ENCODE peak calls at places on chromosomes 13 and 19, in seven cellular contexts. P is H1, H is breast epithelium, F is ovary, S is prostate gland, D is mucosa of descending colon, T is tibial artery. Y is an unnamed sample.
A peak's percentile ranks its signal among the peaks of the same experiment; 100 is the strongest.

GRCh38 chr19:19420570-19421301 is 15.3 kb downstream of the GATAD2A start:
- DNase-seq in P (no peak), H (no peak), F (no peak), S (peak; percentile 40), D (no peak), T (no peak), Y (no peak)

GRCh38 chr13:76848596-76848995 is 37.6 kb downstream of the KCTD12 start:
- DNase-seq in P (no peak), H (no peak), F (no peak), S (no peak), D (no peak), T (peak; percentile 67), Y (no peak)

GRCh38 chr13:20415694-20416107 is 110.0 kb downstream of the CRYL1 start:
- DNase-seq in P (no peak), H (no peak), F (no peak), S (no peak), D (no peak), T (no peak), Y (no peak)

GRCh38 chr19:4624301-4624700 is 15.0 kb upstream of the TNFAIP8L1 start:
- DNase-seq in P (no peak), H (no peak), F (no peak), S (no peak), D (no peak), T (no peak), Y (no peak)

GRCh38 chr19:16441661-16442071 is 30.1 kb downstream of the EPS15L1 start:
- DNase-seq in P (peak; percentile 78), H (no peak), F (no peak), S (no peak), D (peak; percentile 34), T (no peak), Y (no peak)

GRCh38 chr13:101916108-101916757 is 463.8 kb downstream of the ITGBL1 start:
- DNase-seq in P (peak; percentile 80), H (no peak), F (no peak), S (no peak), D (no peak), T (no peak), Y (peak; percentile 66)

GRCh38 chr19:18789883-18790565 is 1.1 kb downstream of the COMP start:
- DNase-seq in P (peak; percentile 82), H (no peak), F (no peak), S (no peak), D (no peak), T (peak; percentile 88), Y (no peak)

GRCh38 chr19:5775668-5776309 is 8.8 kb downstream of the PRR22 start:
- DNase-seq in P (no peak), H (no peak), F (no peak), S (no peak), D (no peak), T (no peak), Y (no peak)

GRCh38 chr19:18650468-18651001 is 13.7 kb downstream of the KLHL26 start:
- DNase-seq in P (no peak), H (no peak), F (peak; percentile 78), S (no peak), D (peak; percentile 25), T (peak; percentile 99), Y (no peak)

GRCh38 chr13:102227696-102228095 is 174.2 kb downstream of the FGF14 start:
- DNase-seq in P (no peak), H (no peak), F (no peak), S (no peak), D (no peak), T (no peak), Y (no peak)

GRCh38 chr19:6058411-6059201 is 51.7 kb downstream of the RFX2 start:
- DNase-seq in P (no peak), H (peak; percentile 36), F (no peak), S (no peak), D (no peak), T (peak; percentile 60), Y (no peak)

GRCh38 chr19:33302175-33302973 is at the start of gene CEBPA:
- DNase-seq in P (peak; percentile 84), H (peak; percentile 76), F (peak; percentile 75), S (peak; percentile 87), D (peak; percentile 83), T (peak; percentile 81), Y (peak; percentile 70)

GRCh38 chr13:32415019-32415418 is 12.9 kb downstream of the N4BP2L1 start:
- DNase-seq in P (no peak), H (no peak), F (no peak), S (no peak), D (peak; percentile 32), T (no peak), Y (no peak)

GRCh38 chr19:36686365-36687213 is 823 bp upstream of the ZNF567 start:
- DNase-seq in P (peak; percentile 41), H (no peak), F (peak; percentile 39), S (peak; percentile 14), D (peak; percentile 29), T (peak; percentile 64), Y (no peak)

GRCh38 chr13:52371736-52372247 is 34.2 kb downstream of the THSD1 start:
- DNase-seq in P (no peak), H (no peak), F (no peak), S (no peak), D (no peak), T (no peak), Y (no peak)

GRCh38 chr13:53343345-53343744 is 314.7 kb downstream of the OLFM4 start:
- DNase-seq in P (peak; percentile 53), H (no peak), F (no peak), S (no peak), D (no peak), T (no peak), Y (peak; percentile 75)

GRCh38 chr19:41893899-41894298 is 10.9 kb downstream of the ARHGEF1 start:
- DNase-seq in P (no peak), H (no peak), F (no peak), S (no peak), D (no peak), T (no peak), Y (no peak)

GRCh38 chr19:18227781-18228271 is 1.6 kb upstream of the PDE4C start:
- DNase-seq in P (no peak), H (no peak), F (no peak), S (no peak), D (no peak), T (no peak), Y (no peak)

GRCh38 chr19:51690359-51691121 is 2.6 kb upstream of the SPACA6 start:
- DNase-seq in P (peak; percentile 84), H (peak; percentile 75), F (peak; percentile 90), S (peak; percentile 48), D (peak; percentile 36), T (peak; percentile 85), Y (peak; percentile 70)

GRCh38 chr19:10219678-10220077 is 11.5 kb downstream of the S1PR2 start:
- DNase-seq in P (no peak), H (no peak), F (no peak), S (no peak), D (peak; percentile 25), T (no peak), Y (peak; percentile 72)

GRCh38 chr19:45729774-45730388 is 815 bp downstream of the FBXO46 start:
- DNase-seq in P (peak; percentile 51), H (no peak), F (no peak), S (no peak), D (no peak), T (no peak), Y (no peak)

GRCh38 chr19:13234518-13234917 is 84.3 kb downstream of the IER2 start:
- DNase-seq in P (peak; percentile 85), H (no peak), F (no peak), S (peak; percentile 12), D (peak; percentile 88), T (no peak), Y (peak; percentile 47)

GRCh38 chr19:30276312-30276884 is 95.8 kb upstream of the ZNF536 start:
- DNase-seq in P (no peak), H (no peak), F (no peak), S (no peak), D (no peak), T (no peak), Y (no peak)

GRCh38 chr19:41064974-41065569 is 23.2 kb upstream of the CYP2A13 start:
- DNase-seq in P (no peak), H (no peak), F (no peak), S (no peak), D (peak; percentile 10), T (no peak), Y (peak; percentile 3)

GRCh38 chr13:110506859-110507566 is 54.5 kb downstream of the RAB20 start:
- DNase-seq in P (no peak), H (peak; percentile 78), F (peak; percentile 79), S (peak; percentile 62), D (peak; percentile 96), T (peak; percentile 94), Y (no peak)

GRCh38 chr19:19134687-19135158 is 3.6 kb downstream of the TMEM161A start:
- DNase-seq in P (peak; percentile 89), H (no peak), F (no peak), S (no peak), D (peak; percentile 39), T (no peak), Y (no peak)

GRCh38 chr19:49011194-49011593 is 5.7 kb downstream of the LHB start:
- DNase-seq in P (no peak), H (no peak), F (no peak), S (no peak), D (no peak), T (no peak), Y (no peak)
- H3K4me1 ChIP-seq in P (no peaks in the 10 kb centered on the region), H (no peaks in the 10 kb centered on the region), F (no peaks in the 10 kb centered on the region), S (no peaks in the 10 kb centered on the region), D (no peaks in the 10 kb centered on the region), T (no peaks in the 10 kb centered on the region), Y (no peaks in the 10 kb centered on the region)

GRCh38 chr19:55930996-55931515 is 1.1 kb downstream of the NLRP13 start:
- DNase-seq in P (no peak), H (no peak), F (no peak), S (no peak), D (no peak), T (no peak), Y (no peak)
- H3K9me3 ChIP-seq in P (peaks cover 56% of the 10 kb centered on the region), H (no peaks in the 10 kb centered on the region), F (no peaks in the 10 kb centered on the region), S (no peaks in the 10 kb centered on the region), D (no peaks in the 10 kb centered on the region), T (peaks cover 3% of the 10 kb centered on the region), Y (no peaks in the 10 kb centered on the region)

DNA sequence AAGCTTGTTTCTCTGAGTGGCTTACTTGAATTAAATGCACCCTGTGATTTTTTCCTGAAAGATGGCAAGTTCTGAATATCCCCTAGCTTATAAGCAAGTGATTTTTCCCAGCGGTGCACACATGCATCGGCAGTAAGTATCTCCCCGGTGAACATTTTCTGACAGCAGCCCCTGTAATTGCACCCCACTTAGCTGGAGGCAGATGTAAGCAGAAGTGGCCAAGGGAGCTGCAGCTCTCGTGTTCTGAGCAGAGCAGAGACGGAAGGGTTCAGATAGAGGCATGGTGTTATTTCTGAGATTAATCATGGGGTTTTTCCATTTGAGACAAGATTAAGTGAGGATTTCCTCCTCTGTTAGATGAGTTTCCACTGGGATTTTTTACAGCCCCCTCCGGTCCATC is 340.5 kb downstream of the SLC7A1 start:
- DNase-seq in P (no peak), H (no peak), F (no peak), S (no peak), D (no peak), T (no peak), Y (no peak)
- H3K4me3 ChIP-seq in P (no peak overlapping the region), H (no peak overlapping the region), F (no peak overlapping the region), S (no peak overlapping the region), D (no peak overlapping the region), T (no peak overlapping the region), Y (no peak overlapping the region)

DNA sequence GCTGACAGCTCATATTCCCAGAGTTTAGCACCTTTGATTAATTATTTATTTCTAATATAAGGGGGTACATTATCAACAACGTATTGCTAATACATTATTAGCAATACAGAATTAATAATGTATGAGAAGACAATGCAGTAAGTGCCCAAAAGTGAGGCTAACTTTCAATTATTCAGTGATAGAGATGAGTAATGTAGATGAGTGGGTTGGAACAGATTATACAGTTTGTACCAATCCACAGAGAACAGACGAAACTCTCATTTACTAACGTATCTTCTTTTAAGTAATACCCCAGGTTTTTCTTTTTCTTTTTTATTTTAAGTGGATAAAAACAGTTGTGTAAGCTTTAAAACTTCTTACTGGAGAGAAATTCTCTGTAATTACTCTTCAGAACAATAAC is 36.7 kb upstream of the RBM26 start:
- DNase-seq in P (no peak), H (no peak), F (no peak), S (no peak), D (no peak), T (no peak), Y (no peak)
- H3K4me1 ChIP-seq in P (no peaks in the 10 kb centered on the region), H (no peaks in the 10 kb centered on the region), F (no peaks in the 10 kb centered on the region), S (no peaks in the 10 kb centered on the region), D (peaks cover 22% of the 10 kb centered on the region), T (no peaks in the 10 kb centered on the region), Y (no peaks in the 10 kb centered on the region)

Y was measured in NT2/D1.